ENCODE peak calls at places on chromosomes 7 and 10, in ten cellular contexts. T is BE2C, Y is neural progenitor cell, J is tibial artery, Z is neural crest cell, P is hepatocyte, X is BJ, L is heart right ventricle, O is Panc1, Q is GM12865. W is an unnamed sample.

GRCh38 chr7:91945476-91945875 is 4.8 kb downstream of the AKAP9 start:
- DNase-seq in T (no peak), Y (no peak), J (no peak), Z (no peak), P (peak; percentile 50), X (no peak), L (no peak), O (peak; percentile 55), Q (no peak), W (no peak)

GRCh38 chr10:110918633-110919348 is at the start of gene BBIP1:
- DNase-seq in T (no peak), Y (no peak), J (no peak), Z (no peak), P (peak; percentile 100), X (peak; percentile 100), L (no peak), O (peak; percentile 99), Q (peak; percentile 96), W (no peak)

GRCh38 chr10:14087585-14087984 is 243.1 kb downstream of the FRMD4A start:
- DNase-seq in T (no peak), Y (no peak), J (no peak), Z (no peak), P (no peak), X (no peak), L (no peak), O (no peak), Q (no peak), W (no peak)

GRCh38 chr7:151377406-151377805 is 32.4 kb downstream of the WDR86 start:
- DNase-seq in T (no peak), Y (no peak), J (no peak), Z (no peak), P (no peak), X (no peak), L (no peak), O (no peak), Q (no peak), W (no peak)

GRCh38 chr7:155277385-155277994 is 20.2 kb upstream of the INSIG1 start:
- DNase-seq in T (no peak), Y (no peak), J (no peak), Z (no peak), P (no peak), X (no peak), L (no peak), O (no peak), Q (no peak), W (no peak)

GRCh38 chr10:16195894-16196293 is 240.9 kb upstream of the PTER start:
- DNase-seq in T (no peak), Y (no peak), J (no peak), Z (no peak), P (no peak), X (no peak), L (no peak), O (no peak), Q (no peak), W (no peak)

GRCh38 chr7:92057375-92057774 is 76.9 kb downstream of the CYP51A1 start:
- DNase-seq in T (no peak), Y (peak; percentile 25), J (no peak), Z (no peak), P (peak; percentile 75), X (no peak), L (no peak), O (no peak), Q (no peak), W (no peak)

GRCh38 chr10:4470231-4470840 is 355.7 kb upstream of the AKR1E2 start:
- DNase-seq in T (no peak), Y (no peak), J (no peak), Z (no peak), P (no peak), X (peak; percentile 42), L (no peak), O (no peak), Q (no peak), W (no peak)

GRCh38 chr10:43070121-43071085 is 6.5 kb upstream of the RET start:
- DNase-seq in T (peak; percentile 22), Y (no peak), J (no peak), Z (no peak), P (no peak), X (no peak), L (no peak), O (no peak), Q (no peak), W (no peak)

GRCh38 chr10:27192284-27192683 is 37.1 kb downstream of the MASTL start:
- DNase-seq in T (no peak), Y (no peak), J (peak; percentile 44), Z (no peak), P (peak; percentile 25), X (peak; percentile 50), L (no peak), O (peak; percentile 72), Q (no peak), W (no peak)

GRCh38 chr7:102914585-102914984 is 1.8 kb downstream of the LRRC17 start:
- DNase-seq in T (no peak), Y (peak; percentile 67), J (peak; percentile 71), Z (peak; percentile 3), P (peak; percentile 38), X (no peak), L (peak; percentile 77), O (no peak), Q (no peak), W (no peak)

GRCh38 chr10:13349776-13350274 is 1.7 kb upstream of the SEPHS1 start:
- DNase-seq in T (no peak), Y (peak; percentile 47), J (peak; percentile 55), Z (peak; percentile 13), P (peak; percentile 81), X (no peak), L (peak; percentile 47), O (no peak), Q (peak; percentile 44), W (peak; percentile 54)

GRCh38 chr10:59289809-59290208 is 72.5 kb downstream of the FAM13C start:
- DNase-seq in T (no peak), Y (no peak), J (no peak), Z (no peak), P (no peak), X (no peak), L (no peak), O (no peak), Q (no peak), W (no peak)

GRCh38 chr7:113918946-113919345 is at the start of gene PPP1R3A:
- DNase-seq in T (no peak), Y (no peak), J (no peak), Z (no peak), P (no peak), X (no peak), L (peak; percentile 29), O (no peak), Q (no peak), W (no peak)

GRCh38 chr10:132365102-132365501 is 31.9 kb upstream of the PWWP2B start:
- DNase-seq in T (no peak), Y (no peak), J (no peak), Z (no peak), P (no peak), X (no peak), L (no peak), O (no peak), Q (no peak), W (no peak)

GRCh38 chr7:44622342-44623151 is 16.1 kb downstream of the OGDH start:
- DNase-seq in T (no peak), Y (no peak), J (no peak), Z (no peak), P (peak; percentile 37), X (no peak), L (no peak), O (no peak), Q (peak; percentile 81), W (peak; percentile 54)

GRCh38 chr10:96306516-96306915 is 2.3 kb downstream of the DNTT start:
- DNase-seq in T (peak; percentile 8), Y (no peak), J (peak; percentile 68), Z (no peak), P (no peak), X (no peak), L (peak; percentile 49), O (no peak), Q (peak; percentile 29), W (peak; percentile 54)

GRCh38 chr7:75696263-75697037 is 42.3 kb downstream of the HIP1 start:
- DNase-seq in T (no peak), Y (no peak), J (no peak), Z (no peak), P (no peak), X (no peak), L (no peak), O (no peak), Q (no peak), W (no peak)

GRCh38 chr7:108660465-108660864 is 90.8 kb downstream of the DNAJB9 start:
- DNase-seq in T (no peak), Y (peak; percentile 26), J (no peak), Z (no peak), P (peak; percentile 12), X (no peak), L (no peak), O (no peak), Q (no peak), W (no peak)
- TF ChIP-seq CTCF in T (peak; percentile 67), Y (peak; percentile 67), J (no peak), Z (peak; percentile 60), P (peak; percentile 47), X (peak; percentile 16), L (no peak), O (peak; percentile 44), Q (no peak), W (no peak)

GRCh38 chr10:8513155-8514147 is 459.0 kb downstream of the GATA3 start:
- DNase-seq in T (no peak), Y (no peak), J (no peak), Z (no peak), P (no peak), X (no peak), L (no peak), O (no peak), Q (no peak), W (no peak)
- TF ChIP-seq CTCF in T (peak; percentile 4), Y (peak; percentile 17), J (no peak), Z (no peak), P (no peak), X (no peak), L (no peak), O (no peak), Q (no peak), W (no peak)

DNA sequence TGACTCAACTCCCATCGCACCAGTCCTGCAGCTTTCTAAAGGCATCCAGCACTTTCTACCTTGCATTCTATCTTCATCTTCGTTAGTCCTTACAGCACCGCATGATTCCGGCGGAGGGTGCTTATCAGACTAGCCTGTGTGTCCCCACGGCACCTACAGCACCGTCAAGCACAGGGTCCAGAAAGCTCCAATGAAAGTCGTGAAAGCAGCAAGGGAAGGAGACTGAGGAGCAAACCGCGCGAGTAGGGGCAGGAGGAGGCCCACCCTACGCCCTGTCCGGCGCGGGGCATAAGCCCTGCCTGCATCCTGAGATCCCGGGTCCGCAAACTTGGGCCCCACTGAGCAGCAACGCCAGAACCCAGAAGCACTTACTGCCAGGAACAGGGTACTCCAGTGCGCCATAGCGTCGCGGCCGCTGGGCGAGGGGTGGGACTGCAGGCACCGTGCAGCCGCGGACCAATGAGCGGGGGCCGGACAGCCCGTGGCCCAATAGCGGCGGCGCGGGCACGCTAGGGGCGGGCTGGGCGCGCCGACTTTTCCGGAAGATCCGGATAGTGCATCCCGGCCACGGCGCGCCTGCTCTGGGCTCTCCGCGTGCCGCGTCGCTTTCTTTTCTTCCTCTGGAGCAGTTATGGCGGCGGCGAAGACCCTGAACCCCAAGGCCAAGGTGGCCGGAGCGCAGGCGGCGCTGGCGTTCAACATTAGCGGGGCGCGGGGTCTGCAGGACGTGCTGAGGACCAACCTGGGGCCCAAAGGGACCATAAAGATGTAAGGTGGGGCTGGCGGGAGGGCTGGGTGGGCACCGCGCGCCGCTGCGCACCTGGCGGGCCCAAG is 122.1 kb upstream of the VKORC1L1 start:
- DNase-seq in T (peak; percentile 95), Y (peak; percentile 96), J (peak; percentile 88), Z (peak; percentile 82), P (peak; percentile 96), X (peak; percentile 38), L (peak; percentile 88), O (peak; percentile 65), Q (peak; percentile 95), W (peak; percentile 83)
- TF ChIP-seq CTCF in T (no peak), Y (peak; percentile 5), J (peak; percentile 14), Z (no peak), P (no peak), X (no peak), L (peak; percentile 17), O (no peak), Q (no peak), W (no peak)

GRCh38 chr7:128017460-128017859 is 13.8 kb downstream of the LRRC4 start:
- DNase-seq in T (no peak), Y (no peak), J (no peak), Z (no peak), P (no peak), X (no peak), L (no peak), O (no peak), Q (no peak), W (no peak)
- TF ChIP-seq CTCF in T (no peak), Y (no peak), J (no peak), Z (no peak), P (no peak), X (no peak), L (no peak), O (no peak), Q (no peak), W (no peak)

W was measured in CD14-positive monocyte.